ENCODE peak calls at places on chromosomes 5 and 9, in four cellular contexts. One of them, this sample, is unnamed.

GRCh38 chr9:134827559-134827958 is 53.1 kb upstream of the FCN2 start:
- DNase-seq in lower lobe of right lung: no peak
- DNase-seq in RWPE2: no peak
- DNase-seq in AG04450: no peak
- DNase-seq in this sample: no peak

GRCh38 chr5:2801602-2802525 is 50.4 kb upstream of the IRX2 start:
- DNase-seq in RWPE2: no peak
- DNase-seq in lower lobe of right lung: no peak
- DNase-seq in AG04450: no peak
- DNase-seq in this sample: no peak

GRCh38 chr5:173056783-173057061 is 570 bp downstream of the CREBRF start:
- DNase-seq in lower lobe of right lung: no peak
- DNase-seq in RWPE2: no peak
- DNase-seq in AG04450: no peak
- DNase-seq in this sample: no peak

GRCh38 chr5:116144103-116144502 is 59.3 kb downstream of the COMMD10 start:
- DNase-seq in AG04450: no peak
- DNase-seq in lower lobe of right lung: no peak
- DNase-seq in RWPE2: no peak
- DNase-seq in this sample: no peak

GRCh38 chr5:17157916-17158529 is 59.4 kb upstream of the BASP1 start:
- DNase-seq in RWPE2: peak; percentile 82
- DNase-seq in AG04450: peak; percentile 96
- DNase-seq in lower lobe of right lung: no peak
- DNase-seq in this sample: peak; percentile 46

GRCh38 chr9:120524038-120524437 is 55.9 kb downstream of the CDK5RAP2 start:
- DNase-seq in lower lobe of right lung: no peak
- DNase-seq in RWPE2: no peak
- DNase-seq in AG04450: no peak
- DNase-seq in this sample: no peak

GRCh38 chr9:107707419-107707837 is 217.9 kb upstream of the KLF4 start:
- DNase-seq in lower lobe of right lung: no peak
- DNase-seq in AG04450: peak; percentile 52
- DNase-seq in RWPE2: no peak
- DNase-seq in this sample: no peak

GRCh38 chr5:144230806-144231205 is 60.1 kb downstream of the KCTD16 start:
- DNase-seq in lower lobe of right lung: no peak
- DNase-seq in AG04450: no peak
- DNase-seq in RWPE2: no peak
- DNase-seq in this sample: no peak

GRCh38 chr5:155125696-155126095 is 112.1 kb downstream of the KIF4B start:
- DNase-seq in RWPE2: no peak
- DNase-seq in lower lobe of right lung: no peak
- DNase-seq in AG04450: no peak
- DNase-seq in this sample: no peak

GRCh38 chr5:72940082-72940481 is 15.8 kb upstream of the FCHO2 start:
- DNase-seq in lower lobe of right lung: no peak
- DNase-seq in RWPE2: no peak
- DNase-seq in AG04450: no peak
- DNase-seq in this sample: no peak

GRCh38 chr5:72943307-72943706 is 12.5 kb upstream of the FCHO2 start:
- DNase-seq in RWPE2: no peak
- DNase-seq in AG04450: no peak
- DNase-seq in lower lobe of right lung: no peak
- DNase-seq in this sample: no peak

GRCh38 chr5:72938206-72938605 is 17.6 kb upstream of the FCHO2 start:
- DNase-seq in RWPE2: no peak
- DNase-seq in AG04450: no peak
- DNase-seq in lower lobe of right lung: no peak
- DNase-seq in this sample: no peak

GRCh38 chr5:72936893-72937292 is 18.9 kb upstream of the FCHO2 start:
- DNase-seq in RWPE2: no peak
- DNase-seq in lower lobe of right lung: no peak
- DNase-seq in AG04450: no peak
- DNase-seq in this sample: no peak

GRCh38 chr5:72937517-72938061 is 18.3 kb upstream of the FCHO2 start:
- DNase-seq in AG04450: no peak
- DNase-seq in RWPE2: no peak
- DNase-seq in lower lobe of right lung: no peak
- DNase-seq in this sample: no peak
- H3K27ac ChIP-seq in AG04450: no peak overlapping the region
- H3K27ac ChIP-seq in RWPE2: no peak overlapping the region
- H3K27ac ChIP-seq in lower lobe of right lung: no peak overlapping the region
- H3K27ac ChIP-seq in this sample: no peak overlapping the region

DNA sequence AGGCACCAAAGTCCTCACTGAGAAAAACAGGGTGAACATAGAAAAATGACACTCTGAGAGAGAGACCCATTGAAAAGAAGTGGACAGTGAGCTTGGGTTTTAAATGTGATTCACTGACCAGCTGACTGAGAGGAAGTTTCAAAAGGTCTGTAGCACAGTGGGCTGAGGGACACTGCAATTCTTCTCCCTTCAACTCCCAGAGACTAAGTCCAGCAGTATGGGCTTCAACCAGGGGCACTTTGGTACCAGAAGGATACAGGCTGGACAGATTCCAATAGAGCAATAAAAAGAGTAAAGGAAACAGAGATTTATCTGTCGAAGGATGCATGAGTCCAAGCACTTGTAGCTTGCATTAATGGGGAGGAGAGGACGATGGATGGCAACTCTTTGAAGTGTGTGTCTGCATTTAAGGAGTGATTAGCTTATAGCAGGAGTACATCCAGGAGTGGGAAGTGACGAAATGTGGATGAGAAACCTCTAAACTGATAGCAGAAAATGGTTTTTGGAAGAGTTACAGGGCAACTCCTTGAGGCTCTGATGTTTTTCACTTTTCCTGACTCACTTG is 117.0 kb upstream of the ANKRD55 start:
- DNase-seq in AG04450: no peak
- DNase-seq in RWPE2: no peak
- DNase-seq in lower lobe of right lung: no peak
- DNase-seq in this sample: no peak
- H3K27ac ChIP-seq in AG04450: no peak overlapping the region
- H3K27ac ChIP-seq in RWPE2: peak overlapping the region; percentile 59
- H3K27ac ChIP-seq in lower lobe of right lung: no peak overlapping the region
- H3K27ac ChIP-seq in this sample: peak overlapping the region; percentile 2

GRCh38 chr5:107549567-107549966 is 121.2 kb downstream of the EFNA5 start:
- DNase-seq in RWPE2: no peak
- DNase-seq in AG04450: no peak
- DNase-seq in lower lobe of right lung: no peak
- DNase-seq in this sample: no peak
- H3K27ac ChIP-seq in RWPE2: no peak overlapping the region
- H3K27ac ChIP-seq in AG04450: no peak overlapping the region
- H3K27ac ChIP-seq in lower lobe of right lung: no peak overlapping the region
- H3K27ac ChIP-seq in this sample: no peak overlapping the region

GRCh38 chr5:141261238-141261546 is 16.0 kb downstream of the PCDHB15 start:
- DNase-seq in RWPE2: no peak
- DNase-seq in lower lobe of right lung: no peak
- DNase-seq in AG04450: no peak
- DNase-seq in this sample: no peak

GRCh38 chr5:141258464-141258863 is 13.3 kb downstream of the PCDHB15 start:
- DNase-seq in AG04450: no peak
- DNase-seq in lower lobe of right lung: no peak
- DNase-seq in RWPE2: no peak
- DNase-seq in this sample: no peak

GRCh38 chr5:141260458-141261237 is 15.5 kb downstream of the PCDHB15 start:
- DNase-seq in RWPE2: no peak
- DNase-seq in AG04450: no peak
- DNase-seq in lower lobe of right lung: no peak
- DNase-seq in this sample: peak; percentile 19

DNA sequence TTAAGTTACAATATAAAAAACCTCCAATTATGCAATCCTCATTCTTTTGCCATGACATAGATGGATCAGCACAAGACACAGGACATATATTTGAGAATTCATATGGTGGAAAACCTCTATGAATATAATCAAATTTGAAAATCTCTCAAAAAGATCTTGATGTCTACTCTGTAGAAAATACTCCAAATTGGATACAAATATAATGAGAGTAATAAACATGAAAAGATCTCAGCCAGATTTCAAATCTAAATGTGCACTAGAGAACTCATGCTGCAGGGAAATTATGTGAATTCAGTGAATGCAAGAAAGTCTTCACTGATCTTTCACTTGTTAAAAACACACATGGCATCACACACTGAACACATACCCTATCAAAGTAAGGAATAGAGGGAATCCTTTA is 13.8 kb downstream of the PCDHB15 start:
- DNase-seq in RWPE2: no peak
- DNase-seq in lower lobe of right lung: no peak
- DNase-seq in AG04450: no peak
- DNase-seq in this sample: no peak
- H3K27ac ChIP-seq in RWPE2: no peak overlapping the region
- H3K27ac ChIP-seq in lower lobe of right lung: no peak overlapping the region
- H3K27ac ChIP-seq in AG04450: no peak overlapping the region
- H3K27ac ChIP-seq in this sample: no peak overlapping the region

GRCh38 chr5:168818586-168818985 is 239.4 kb upstream of the PANK3 start:
- DNase-seq in RWPE2: no peak
- DNase-seq in lower lobe of right lung: peak; percentile 75
- DNase-seq in AG04450: no peak
- DNase-seq in this sample: no peak
- H3K27ac ChIP-seq in RWPE2: no peak overlapping the region
- H3K27ac ChIP-seq in lower lobe of right lung: no peak overlapping the region
- H3K27ac ChIP-seq in AG04450: no peak overlapping the region
- H3K27ac ChIP-seq in this sample: no peak overlapping the region

GRCh38 chr5:77449277-77449676 is 42.8 kb downstream of the WDR41 start:
- DNase-seq in AG04450: no peak
- DNase-seq in RWPE2: no peak
- DNase-seq in lower lobe of right lung: no peak
- DNase-seq in this sample: no peak
- H3K27ac ChIP-seq in AG04450: no peak overlapping the region
- H3K27ac ChIP-seq in RWPE2: no peak overlapping the region
- H3K27ac ChIP-seq in lower lobe of right lung: no peak overlapping the region
- H3K27ac ChIP-seq in this sample: no peak overlapping the region

GRCh38 chr9:114351932-114352331 is 22.3 kb downstream of the ORM2 start:
- DNase-seq in lower lobe of right lung: no peak
- DNase-seq in RWPE2: no peak
- DNase-seq in AG04450: no peak
- DNase-seq in this sample: no peak
- H3K27ac ChIP-seq in lower lobe of right lung: no peak overlapping the region
- H3K27ac ChIP-seq in RWPE2: no peak overlapping the region
- H3K27ac ChIP-seq in AG04450: no peak overlapping the region
- H3K27ac ChIP-seq in this sample: no peak overlapping the region

GRCh38 chr9:129361196-129361595 is 183.1 kb upstream of the IER5L start:
- DNase-seq in AG04450: no peak
- DNase-seq in lower lobe of right lung: no peak
- DNase-seq in RWPE2: no peak
- DNase-seq in this sample: no peak

GRCh38 chr9:129358621-129359154 is 180.6 kb upstream of the IER5L start:
- DNase-seq in lower lobe of right lung: no peak
- DNase-seq in AG04450: no peak
- DNase-seq in RWPE2: no peak
- DNase-seq in this sample: no peak

GRCh38 chr9:129357773-129358250 is 179.8 kb upstream of the IER5L start:
- DNase-seq in lower lobe of right lung: no peak
- DNase-seq in AG04450: no peak
- DNase-seq in RWPE2: no peak
- DNase-seq in this sample: no peak

GRCh38 chr9:129359162-129359811 is 181.2 kb upstream of the IER5L start:
- DNase-seq in RWPE2: no peak
- DNase-seq in AG04450: no peak
- DNase-seq in lower lobe of right lung: no peak
- DNase-seq in this sample: no peak

GRCh38 chr9:129359871-129360536 is 181.9 kb upstream of the IER5L start:
- DNase-seq in AG04450: no peak
- DNase-seq in lower lobe of right lung: no peak
- DNase-seq in RWPE2: no peak
- DNase-seq in this sample: no peak
- H3K27ac ChIP-seq in AG04450: no peak overlapping the region
- H3K27ac ChIP-seq in lower lobe of right lung: no peak overlapping the region
- H3K27ac ChIP-seq in RWPE2: no peak overlapping the region
- H3K27ac ChIP-seq in this sample: no peak overlapping the region

GRCh38 chr5:56669534-56670483 is 145.5 kb upstream of the MAP3K1 start:
- DNase-seq in lower lobe of right lung: peak; percentile 66
- DNase-seq in AG04450: no peak
- DNase-seq in RWPE2: no peak
- DNase-seq in this sample: no peak

GRCh38 chr5:56666901-56667300 is 148.4 kb upstream of the MAP3K1 start:
- DNase-seq in RWPE2: no peak
- DNase-seq in lower lobe of right lung: peak; percentile 68
- DNase-seq in AG04450: no peak
- DNase-seq in this sample: no peak

GRCh38 chr5:56667692-56668091 is 147.7 kb upstream of the MAP3K1 start:
- DNase-seq in lower lobe of right lung: no peak
- DNase-seq in AG04450: no peak
- DNase-seq in RWPE2: no peak
- DNase-seq in this sample: no peak

GRCh38 chr5:56670916-56671315 is 144.4 kb upstream of the MAP3K1 start:
- DNase-seq in AG04450: no peak
- DNase-seq in lower lobe of right lung: no peak
- DNase-seq in RWPE2: no peak
- DNase-seq in this sample: no peak

DNA sequence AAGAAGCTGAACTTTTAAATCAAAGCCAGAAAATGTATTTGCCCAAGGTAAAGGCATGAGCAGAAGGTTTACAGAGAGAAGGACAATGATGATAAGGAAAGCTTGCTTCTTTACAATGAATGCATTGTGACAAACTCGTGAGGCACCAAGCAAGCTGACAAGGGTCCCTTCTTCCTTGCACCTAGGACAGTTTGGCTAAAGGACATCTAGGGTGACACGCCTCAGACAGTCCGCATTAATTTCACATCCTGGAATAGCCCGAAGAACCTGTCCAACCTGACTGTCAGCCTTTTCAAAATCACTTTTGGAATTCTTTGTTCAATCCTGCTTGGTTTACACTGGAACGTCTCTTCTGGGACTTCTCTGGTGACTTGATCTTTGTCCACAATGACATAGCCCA is 146.4 kb upstream of the MAP3K1 start:
- DNase-seq in RWPE2: no peak
- DNase-seq in lower lobe of right lung: no peak
- DNase-seq in AG04450: no peak
- DNase-seq in this sample: no peak
- H3K27ac ChIP-seq in RWPE2: no peak overlapping the region
- H3K27ac ChIP-seq in lower lobe of right lung: no peak overlapping the region
- H3K27ac ChIP-seq in AG04450: no peak overlapping the region
- H3K27ac ChIP-seq in this sample: no peak overlapping the region

GRCh38 chr5:69454460-69455249 is 37.9 kb upstream of the OCLN start:
- DNase-seq in RWPE2: no peak
- DNase-seq in AG04450: no peak
- DNase-seq in lower lobe of right lung: peak; percentile 56
- DNase-seq in this sample: no peak
- H3K27ac ChIP-seq in RWPE2: no peak overlapping the region
- H3K27ac ChIP-seq in AG04450: no peak overlapping the region
- H3K27ac ChIP-seq in lower lobe of right lung: no peak overlapping the region
- H3K27ac ChIP-seq in this sample: no peak overlapping the region

This sample was measured in SJSA1.